ENCODE peak calls at places on chromosomes 4 and X, in five cellular contexts. D is dorsolateral prefrontal cortex; W is stimulated activated CD8-positive, alpha-beta memory T cell treated with anti-CD3 and anti-CD28 coated beads, Interleukin-7, amount 100 ng/mL, for 1 hour; Q is glutamatergic neuron; M is A549. F is an unnamed sample.

GRCh38 chrX:29992083-29992482 is 223.3 kb upstream of the MAGEB2 start:
- DNase-seq in D (no peak), W (no peak), Q (no peak), M (no peak), F (no peak)

GRCh38 chrX:20471483-20471882 is 204.8 kb upstream of the RPS6KA3 start:
- DNase-seq in D (no peak), W (no peak), Q (no peak), M (no peak), F (no peak)

GRCh38 chrX:17411189-17411588 is 36.2 kb downstream of the NHS start:
- DNase-seq in D (no peak), W (no peak), Q (no peak), M (no peak), F (no peak)

GRCh38 chr4:109548655-109549054 is 11.4 kb upstream of the MCUB start:
- DNase-seq in D (no peak), W (no peak), Q (no peak), M (no peak), F (no peak)

GRCh38 chr4:158873795-158874359 is 105.1 kb downstream of the FNIP2 start:
- DNase-seq in D (no peak), W (no peak), Q (no peak), M (peak), F (no peak)

GRCh38 chrX:41092776-41093175 is 7.5 kb downstream of the USP9X start:
- DNase-seq in D (no peak), W (no peak), Q (no peak), M (no peak), F (no peak)

GRCh38 chr4:84691170-84691691 is 108.3 kb downstream of the CDS1 start:
- DNase-seq in D (peak), W (no peak), Q (no peak), M (peak), F (peak)

GRCh38 chr4:18934197-18934596 is 912.6 kb upstream of the LCORL start:
- DNase-seq in D (no peak), W (no peak), Q (no peak), M (no peak), F (no peak)

GRCh38 chr4:44725166-44725565 is 1.2 kb downstream of the GNPDA2 start:
- DNase-seq in D (no peak), W (no peak), Q (no peak), M (no peak), F (no peak)

GRCh38 chr4:113675731-113676707 is 85.5 kb downstream of the CAMK2D start:
- DNase-seq in D (no peak), W (no peak), Q (no peak), M (no peak), F (no peak)

GRCh38 chrX:9614016-9614415 is 149.2 kb downstream of the TBL1X start:
- DNase-seq in D (no peak), W (no peak), Q (no peak), M (peak), F (no peak)

GRCh38 chr4:26321326-26322276 is 787 bp downstream of the RBPJ start:
- DNase-seq in D (no peak), W (no peak), Q (peak), M (peak), F (no peak)

GRCh38 chrX:78555401-78555980 is 103.6 kb downstream of the RTL3 start:
- DNase-seq in D (no peak), W (no peak), Q (no peak), M (no peak), F (no peak)

GRCh38 chr4:68346461-68346860 is 3.4 kb downstream of the YTHDC1 start:
- DNase-seq in D (no peak), W (no peak), Q (no peak), M (peak), F (no peak)

GRCh38 chr4:114807759-114808404 is 209.3 kb downstream of the UGT8 start:
- DNase-seq in D (no peak), W (no peak), Q (peak), M (peak), F (no peak)

GRCh38 chr4:123077330-123077729 is 154.9 kb upstream of the NUDT6 start:
- DNase-seq in D (no peak), W (no peak), Q (no peak), M (no peak), F (no peak)

GRCh38 chr4:160180206-160180605 is 1077.3 kb downstream of the RAPGEF2 start:
- DNase-seq in D (no peak), W (no peak), Q (no peak), M (peak), F (peak)

GRCh38 chr4:13541720-13542576 is 2.4 kb downstream of the NKX3-2 start:
- DNase-seq in D (no peak), W (no peak), Q (peak), M (peak), F (no peak)

GRCh38 chr4:158729716-158730559 is 6.7 kb upstream of the PPID start:
- DNase-seq in D (peak), W (peak), Q (peak), M (peak), F (peak)

GRCh38 chr4:65943076-65943475 is 272.8 kb upstream of the EPHA5 start:
- DNase-seq in D (no peak), W (no peak), Q (no peak), M (peak), F (peak)

GRCh38 chr4:145799225-145799624 is 119.3 kb downstream of the C4orf51 start:
- DNase-seq in D (no peak), W (no peak), Q (no peak), M (no peak), F (no peak)

GRCh38 chr4:158894826-158895225 is 126.0 kb downstream of the FNIP2 start:
- DNase-seq in D (no peak), W (no peak), Q (no peak), M (no peak), F (no peak)

GRCh38 chr4:110609044-110609750 is 13.7 kb downstream of the PITX2 start:
- DNase-seq in D (no peak), W (no peak), Q (no peak), M (no peak), F (no peak)

GRCh38 chrX:69128573-69128972 is 36.7 kb downstream of the PJA1 start:
- DNase-seq in D (no peak), W (no peak), Q (peak), M (no peak), F (no peak)

GRCh38 chrX:53685711-53686110 is 808 bp downstream of the HUWE1 start:
- DNase-seq in D (no peak), W (no peak), Q (no peak), M (no peak), F (no peak)

GRCh38 chr4:146932111-146932510 is 13.6 kb downstream of the TTC29 start:
- DNase-seq in D (no peak), W (no peak), Q (no peak), M (no peak), F (no peak)

GRCh38 chrX:38859602-38860001 is 58.3 kb downstream of the MID1IP1 start:
- DNase-seq in D (no peak), W (no peak), Q (no peak), M (no peak), F (no peak)

GRCh38 chr4:51845055-51845426 is 2.1 kb downstream of the DCUN1D4 start:
- DNase-seq in D (no peak), W (no peak), Q (no peak), M (no peak), F (no peak)

GRCh38 chrX:150874448-150874847 is 24.0 kb downstream of the CD99L2 start:
- DNase-seq in D (no peak), W (no peak), Q (no peak), M (no peak), F (no peak)

GRCh38 chrX:65098851-65099250 is 122.6 kb upstream of the ZC4H2 start:
- DNase-seq in D (no peak), W (no peak), Q (no peak), M (no peak), F (no peak)

GRCh38 chrX:11059923-11060322 is 51.2 kb upstream of the HCCS start:
- DNase-seq in D (no peak), W (no peak), Q (no peak), M (no peak), F (no peak)